ENCODE peak calls at places on chromosomes 3 and 15, in four cellular contexts. A is endothelial cell of umbilical vein, W is astrocyte, T is fibroblast of lung. R is an unnamed sample. For H3K36me3, the result is how much of the 10 kb centered on the place peaks cover.

GRCh38 chr15:99668533-99669182 is 64.6 kb downstream of the LYSMD4 start:
- DNase-seq in A (no peak), T (no peak), W (no peak), R (no peak)

GRCh38 chr3:103410231-103410630 is 975.4 kb downstream of the ZPLD1 start:
- DNase-seq in W (no peak), A (no peak), T (no peak), R (no peak)

GRCh38 chr3:184776916-184777315 is 35.0 kb upstream of the VPS8 start:
- DNase-seq in W (no peak), T (no peak), A (no peak), R (no peak)

GRCh38 chr15:73560501-73561117 is 72.6 kb downstream of the NPTN start:
- DNase-seq in A (peak), T (peak), W (peak), R (peak)

GRCh38 chr15:65533057-65533752 is 2.9 kb downstream of the HACD3 start:
- DNase-seq in W (no peak), A (no peak), T (peak), R (no peak)

GRCh38 chr15:66839511-66840112 is 137.6 kb downstream of the SMAD6 start:
- DNase-seq in A (no peak), T (peak), W (no peak), R (no peak)

GRCh38 chr15:40038267-40038653 is 721 bp downstream of the SRP14 start:
- DNase-seq in A (peak), T (peak), W (peak), R (no peak)

GRCh38 chr3:178436773-178437172 is 99.5 kb upstream of the KCNMB2 start:
- DNase-seq in W (peak), A (peak), T (peak), R (no peak)

GRCh38 chr3:49716691-49717538 is 2.6 kb downstream of the AMIGO3 start:
- DNase-seq in W (no peak), A (no peak), T (no peak), R (no peak)

GRCh38 chr3:150319900-150320299 is 88.2 kb upstream of the TSC22D2 start:
- DNase-seq in T (peak), W (peak), A (peak), R (peak)

GRCh38 chr15:41838400-41838897 is at the start of gene PLA2G4B:
- DNase-seq in W (no peak), A (no peak), T (no peak), R (no peak)

GRCh38 chr3:5564278-5564666 is 376.8 kb downstream of the EDEM1 start:
- DNase-seq in W (no peak), A (no peak), T (no peak), R (no peak)

GRCh38 chr3:185558395-185558794 is 6.0 kb upstream of the LIPH start:
- DNase-seq in A (no peak), T (no peak), W (no peak), R (no peak)

GRCh38 chr15:101481381-101481705 is 8.2 kb downstream of the PCSK6 start:
- DNase-seq in T (no peak), A (no peak), W (no peak), R (no peak)

GRCh38 chr3:63387568-63387967 is 109.5 kb downstream of the SYNPR start:
- DNase-seq in A (no peak), T (peak), W (peak), R (peak)

GRCh38 chr15:38414351-38414750 is 39.6 kb upstream of the FAM98B start:
- DNase-seq in A (peak), W (peak), T (peak), R (no peak)

GRCh38 chr3:128316456-128316855 is 150.2 kb downstream of the DNAJB8 start:
- DNase-seq in W (no peak), A (no peak), T (no peak), R (no peak)

GRCh38 chr15:25937796-25938195 is 74.7 kb upstream of the ATP10A start:
- DNase-seq in W (no peak), A (no peak), T (no peak), R (no peak)

GRCh38 chr3:155161630-155162292 is 81.6 kb downstream of the MME start:
- DNase-seq in W (no peak), T (no peak), A (no peak), R (no peak)

DNA sequence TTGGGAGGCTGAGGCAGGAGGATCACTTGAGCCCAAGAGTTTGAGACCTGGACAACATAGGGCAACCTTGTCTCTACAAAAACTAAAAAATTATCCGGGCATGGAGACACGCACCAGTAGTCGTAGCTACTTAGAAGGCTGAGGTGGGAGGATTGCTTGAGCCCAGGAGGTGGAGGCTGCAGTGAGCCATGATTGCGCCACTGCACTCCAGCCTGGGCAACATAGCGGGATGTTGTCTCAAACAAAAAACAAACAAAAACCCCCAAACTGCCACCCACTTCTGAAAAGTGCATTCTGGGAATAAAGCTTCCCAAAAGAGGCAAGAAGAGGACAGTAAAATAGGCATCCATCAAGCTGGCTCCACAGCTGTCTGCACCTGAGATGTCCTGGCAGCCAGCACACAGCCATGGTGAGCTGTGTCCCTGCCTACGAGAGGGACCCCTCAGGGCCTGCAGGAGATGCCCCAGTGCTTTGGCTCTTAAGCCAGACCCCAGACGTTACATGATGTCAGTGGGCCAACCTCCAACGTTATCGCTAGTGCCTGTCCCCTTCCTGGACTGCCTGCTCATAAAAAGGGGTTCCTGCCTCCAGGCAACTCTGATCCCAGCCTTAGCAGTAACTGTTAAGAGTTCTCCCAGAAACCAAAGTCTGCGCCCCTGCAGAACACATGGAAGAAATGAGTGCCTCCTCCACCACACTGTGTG is 101.1 kb downstream of the LRIG1 start:
- DNase-seq in A (no peak), T (no peak), W (no peak), R (no peak)
- H3K36me3 ChIP-seq in A (under half), T (under half), W (under half), R (under half)

DNA sequence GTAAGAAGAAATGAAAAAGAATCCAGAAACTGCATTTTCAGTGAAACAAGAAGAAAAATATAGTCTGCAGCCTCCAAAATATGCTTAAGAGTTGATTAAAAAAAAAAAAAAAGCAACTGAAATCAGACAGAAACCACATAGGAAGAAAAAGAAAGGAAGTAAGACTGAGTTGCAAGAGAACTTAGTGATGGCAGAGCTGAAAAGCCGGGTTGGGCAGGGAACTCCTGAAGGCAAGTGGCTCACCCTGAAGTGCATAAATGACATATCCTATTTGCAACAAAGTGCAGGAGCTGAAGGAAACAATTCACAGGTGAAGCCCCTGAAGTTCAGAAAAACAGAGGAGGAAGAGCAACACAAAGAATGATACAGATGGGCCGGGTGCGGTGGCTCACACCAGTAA is 108.8 kb upstream of the SLC25A36 start:
- DNase-seq in W (no peak), A (no peak), T (no peak), R (no peak)
- TF ChIP-seq CTCF in W (no peak), A (no peak), T (no peak), R (no peak)

GRCh38 chr3:11379238-11379823 is 107.1 kb downstream of the ATG7 start:
- DNase-seq in T (peak), A (peak), W (peak), R (no peak)
- H3K4me3 ChIP-seq in T (peak), A (peak), W (no peak), R (no peak)

GRCh38 chr3:196357905-196358304 is 19.7 kb upstream of the TM4SF19 start:
- DNase-seq in W (no peak), T (no peak), A (no peak), R (no peak)
- H3K36me3 ChIP-seq in W (under half), T (under half), A (under half), R (under half)

DNA sequence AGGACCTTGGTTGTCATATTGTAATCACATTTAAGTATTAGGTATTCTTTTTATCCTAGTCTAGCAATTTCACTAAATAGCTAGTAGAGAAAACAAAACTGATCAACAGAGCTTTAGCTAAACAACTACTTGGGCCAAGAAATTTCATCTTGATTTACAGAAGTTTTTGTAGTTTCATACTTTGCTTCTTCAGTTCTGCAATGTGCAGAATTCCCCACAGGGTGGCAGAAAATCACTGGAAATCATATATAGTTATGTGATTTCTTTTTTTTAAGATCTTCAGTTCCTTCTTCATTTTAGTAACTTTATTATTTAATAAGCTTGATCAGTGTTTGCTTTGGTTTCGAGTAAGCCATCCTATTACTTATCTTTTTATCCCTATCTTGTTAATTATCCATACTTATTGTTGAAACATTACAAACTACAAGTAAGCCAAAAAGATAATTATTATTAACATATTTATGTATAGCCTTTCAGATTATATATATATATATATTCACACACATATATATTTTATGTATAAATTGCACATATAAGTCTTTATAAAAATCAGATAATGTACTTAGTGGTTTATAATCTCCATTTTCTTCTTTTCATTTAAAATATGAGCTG is 2.2 kb upstream of the BNIP2 start:
- DNase-seq in T (peak), W (peak), A (peak), R (no peak)
- TF ChIP-seq CTCF in T (peak), W (peak), A (peak), R (peak)

DNA sequence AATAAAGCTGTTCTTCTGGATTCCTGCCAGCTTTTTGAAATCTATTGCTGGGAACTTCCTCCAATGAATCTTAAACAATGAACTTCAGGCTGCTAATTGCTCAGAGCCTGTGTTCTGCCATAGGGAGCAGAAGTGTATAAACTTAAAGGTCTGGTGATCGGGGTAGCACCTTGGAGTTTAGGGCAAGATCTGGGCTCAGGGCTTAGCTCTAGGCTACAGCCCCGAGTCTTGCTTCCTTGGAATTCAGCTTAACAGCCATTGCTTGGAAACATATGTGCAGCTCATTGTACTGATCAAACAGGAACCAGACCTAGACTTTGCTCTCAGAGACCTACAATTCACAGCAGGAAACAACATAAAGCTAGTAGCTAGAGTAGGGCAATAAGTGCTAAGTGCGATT is 1.5 kb downstream of the ARL14 start:
- DNase-seq in T (peak), A (peak), W (no peak), R (no peak)
- H3K4me3 ChIP-seq in T (no peak), A (no peak), W (no peak), R (no peak)

GRCh38 chr3:12571986-12572385 is 15.1 kb downstream of the MKRN2 start:
- DNase-seq in A (no peak), W (no peak), T (no peak), R (no peak)

GRCh38 chr3:12574656-12575055 is 17.8 kb downstream of the MKRN2 start:
- DNase-seq in A (no peak), T (peak), W (no peak), R (no peak)

GRCh38 chr3:12577379-12577778 is 20.5 kb downstream of the MKRN2 start:
- DNase-seq in A (no peak), W (no peak), T (no peak), R (no peak)

GRCh38 chr3:12569836-12570235 is 12.9 kb downstream of the MKRN2 start:
- DNase-seq in A (no peak), T (no peak), W (no peak), R (no peak)

GRCh38 chr3:12574131-12574530 is 17.2 kb downstream of the MKRN2 start:
- DNase-seq in T (no peak), A (no peak), W (no peak), R (no peak)
- H3K36me3 ChIP-seq in T (under half), A (under half), W (half or more), R (under half)

GRCh38 chr3:98599647-98600411 is 6.4 kb upstream of the CPOX start:
- DNase-seq in A (no peak), T (peak), W (no peak), R (no peak)

GRCh38 chr3:98594630-98594961 is 1.2 kb upstream of the CPOX start:
- DNase-seq in T (no peak), A (no peak), W (no peak), R (no peak)

GRCh38 chr3:98596087-98596486 is 2.7 kb upstream of the CPOX start:
- DNase-seq in A (no peak), W (no peak), T (no peak), R (no peak)

GRCh38 chr3:98598492-98598891 is 5.1 kb upstream of the CPOX start:
- DNase-seq in T (no peak), W (no peak), A (no peak), R (no peak)

GRCh38 chr3:98596902-98597500 is 3.6 kb upstream of the CPOX start:
- DNase-seq in A (peak), T (peak), W (no peak), R (no peak)
- TF ChIP-seq CTCF in A (peak), T (peak), W (peak), R (peak)

GRCh38 chr3:71585891-71586809 is 2.6 kb upstream of the FOXP1 start:
- DNase-seq in A (peak), T (peak), W (peak), R (no peak)

GRCh38 chr3:71584216-71585061 is 911 bp upstream of the FOXP1 start:
- DNase-seq in W (peak), A (peak), T (peak), R (no peak)

GRCh38 chr3:71583569-71584215 is at the start of gene FOXP1:
- DNase-seq in T (peak), W (peak), A (peak), R (no peak)

GRCh38 chr3:71586810-71587242 is 3.3 kb upstream of the FOXP1 start:
- DNase-seq in W (no peak), A (no peak), T (no peak), R (no peak)

DNA sequence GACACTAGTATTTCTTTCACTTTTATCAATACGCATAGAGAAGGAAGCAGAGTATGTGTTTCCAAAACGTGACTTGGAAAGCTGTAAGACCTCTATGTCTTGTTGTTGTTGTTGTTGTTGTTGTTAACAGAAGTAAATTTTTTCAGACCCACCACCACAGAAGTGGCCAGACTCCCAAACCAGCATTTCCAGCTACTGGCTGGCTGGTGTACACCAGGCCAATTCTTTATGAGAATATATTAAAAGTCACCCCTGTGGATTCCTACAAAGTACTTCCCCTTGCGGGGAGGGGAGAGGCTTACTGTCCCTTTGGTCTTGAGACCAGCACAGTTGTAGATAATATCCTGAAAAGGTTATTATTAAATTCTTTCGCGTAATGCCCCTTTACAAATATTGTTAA is 1.6 kb upstream of the FOXP1 start:
- DNase-seq in A (peak), T (no peak), W (no peak), R (no peak)
- H3K4me3 ChIP-seq in A (no peak), T (no peak), W (peak), R (no peak)

GRCh38 chr3:170270282-170270891 is 48.2 kb downstream of the PRKCI start:
- DNase-seq in A (no peak), W (no peak), T (no peak), R (no peak)

GRCh38 chr3:170267793-170268192 is 45.6 kb downstream of the PRKCI start:
- DNase-seq in W (no peak), A (no peak), T (no peak), R (no peak)
- H3K36me3 ChIP-seq in W (under half), A (under half), T (under half), R (under half)